ENCODE peak calls at places on chromosome 1, in ten cellular contexts. S is KG1; L is transverse colon; Z is stimulated activated CD8-positive, alpha-beta memory T cell treated with anti-CD3 and anti-CD28 coated beads, Interleukin-2, amount 100 ng/mL, for 48 hours; A is EL; I is fibroblast of the conjunctiva; E is cardiac septum; O is IMR-90; T is activated CD8-positive, alpha-beta memory T cell treated with anti-CD3 and anti-CD28 coated beads, Interleukin-2, amount 50 U/mL, for 4 hours; Q is upper lobe of right lung. N is an unnamed sample.

GRCh38 chr1:107147813-107148212 is 7.0 kb downstream of the NTNG1 start:
- DNase-seq in A (no peak), T (no peak), I (no peak), S (no peak), O (no peak), L (no peak), Q (no peak), E (no peak), Z (no peak), N (no peak)

GRCh38 chr1:19164274-19165015 is 45.6 kb downstream of the UBR4 start:
- DNase-seq in I (no peak), A (no peak), S (no peak), O (no peak), T (no peak), Q (no peak), E (no peak), L (no peak), Z (no peak), N (no peak)

GRCh38 chr1:77876884-77877283 is 11.5 kb upstream of the NEXN start:
- DNase-seq in S (no peak), I (no peak), A (peak), Q (no peak), L (no peak), T (no peak), Z (no peak), E (no peak), O (peak), N (no peak)

GRCh38 chr1:115838426-115838804 is 2.5 kb downstream of the NHLH2 start:
- DNase-seq in Q (no peak), O (no peak), T (no peak), S (no peak), L (no peak), A (no peak), Z (no peak), E (no peak), I (no peak), N (no peak)

GRCh38 chr1:4711191-4711915 is 56.9 kb downstream of the AJAP1 start:
- DNase-seq in E (no peak), L (no peak), O (no peak), Z (no peak), A (no peak), S (no peak), I (no peak), Q (no peak), T (no peak), N (no peak)

GRCh38 chr1:55420866-55421265 is 205.7 kb upstream of the USP24 start:
- DNase-seq in O (peak), L (no peak), T (no peak), E (no peak), Z (no peak), Q (no peak), S (no peak), I (no peak), A (peak), N (no peak)

GRCh38 chr1:52423771-52424170 is 19.4 kb downstream of the PRPF38A start:
- DNase-seq in Q (no peak), Z (peak), T (peak), S (no peak), O (no peak), L (no peak), E (no peak), I (no peak), A (no peak), N (no peak)

GRCh38 chr1:226798427-226799411 is 59.6 kb upstream of the ITPKB start:
- DNase-seq in Q (no peak), Z (peak), S (no peak), I (no peak), O (no peak), T (peak), E (no peak), A (no peak), L (peak), N (no peak)

GRCh38 chr1:234213576-234214128 is 159.6 kb upstream of the COA6 start:
- DNase-seq in E (no peak), Q (no peak), O (no peak), T (no peak), L (no peak), I (no peak), S (peak), Z (no peak), A (no peak), N (no peak)

GRCh38 chr1:112673589-112674439 is 645 bp upstream of the MOV10 start:
- DNase-seq in L (no peak), O (peak), E (no peak), S (no peak), Q (no peak), A (peak), Z (no peak), I (peak), T (no peak), N (no peak)

N was measured in HS-27A.